ENCODE peak calls at places on chromosomes 7 and 10, in nine cellular contexts. One of them, this sample, is unnamed.

GRCh38 chr7:29341156-29341555 is 146.6 kb downstream of the CHN2 start:
- DNase-seq in astrocyte: no peak
- DNase-seq in AG09309: no peak
- DNase-seq in GM13977: no peak
- DNase-seq in hepatocyte: no peak
- DNase-seq in bronchial epithelial cell: peak; percentile 86
- DNase-seq in spleen: no peak
- DNase-seq in heart right ventricle: no peak
- DNase-seq in IMR-90: no peak
- DNase-seq in this sample: no peak

GRCh38 chr7:13894956-13895355 is 94.5 kb downstream of the ETV1 start:
- DNase-seq in astrocyte: no peak
- DNase-seq in AG09309: no peak
- DNase-seq in GM13977: no peak
- DNase-seq in hepatocyte: no peak
- DNase-seq in bronchial epithelial cell: no peak
- DNase-seq in spleen: no peak
- DNase-seq in heart right ventricle: no peak
- DNase-seq in IMR-90: no peak
- DNase-seq in this sample: no peak

GRCh38 chr7:75861636-75862035 is 17.2 kb upstream of the RHBDD2 start:
- DNase-seq in astrocyte: no peak
- DNase-seq in AG09309: no peak
- DNase-seq in GM13977: no peak
- DNase-seq in hepatocyte: no peak
- DNase-seq in bronchial epithelial cell: no peak
- DNase-seq in spleen: no peak
- DNase-seq in heart right ventricle: no peak
- DNase-seq in IMR-90: peak; percentile 77
- DNase-seq in this sample: no peak

GRCh38 chr10:33248638-33249037 is 85.8 kb downstream of the NRP1 start:
- DNase-seq in astrocyte: peak; percentile 96
- DNase-seq in AG09309: peak; percentile 66
- DNase-seq in GM13977: no peak
- DNase-seq in hepatocyte: no peak
- DNase-seq in bronchial epithelial cell: peak; percentile 96
- DNase-seq in spleen: no peak
- DNase-seq in heart right ventricle: no peak
- DNase-seq in IMR-90: peak; percentile 95
- DNase-seq in this sample: no peak

GRCh38 chr10:84590794-84591193 is 262.4 kb downstream of the CCSER2 start:
- DNase-seq in astrocyte: no peak
- DNase-seq in AG09309: no peak
- DNase-seq in GM13977: no peak
- DNase-seq in hepatocyte: no peak
- DNase-seq in bronchial epithelial cell: no peak
- DNase-seq in spleen: peak; percentile 35
- DNase-seq in heart right ventricle: peak; percentile 23
- DNase-seq in IMR-90: no peak
- DNase-seq in this sample: no peak

GRCh38 chr7:17298840-17299476 is 506 bp downstream of the AHR start:
- DNase-seq in astrocyte: no peak
- DNase-seq in AG09309: no peak
- DNase-seq in GM13977: peak; percentile 26
- DNase-seq in hepatocyte: peak; percentile 63
- DNase-seq in bronchial epithelial cell: no peak
- DNase-seq in spleen: peak; percentile 92
- DNase-seq in heart right ventricle: peak; percentile 58
- DNase-seq in IMR-90: peak; percentile 12
- DNase-seq in this sample: no peak

GRCh38 chr7:27166475-27167169 is 1.3 kb upstream of the HOXA9 start:
- DNase-seq in astrocyte: no peak
- DNase-seq in AG09309: no peak
- DNase-seq in GM13977: no peak
- DNase-seq in hepatocyte: no peak
- DNase-seq in bronchial epithelial cell: no peak
- DNase-seq in spleen: peak; percentile 74
- DNase-seq in heart right ventricle: no peak
- DNase-seq in IMR-90: no peak
- DNase-seq in this sample: no peak

GRCh38 chr10:88913157-88913556 is 33.1 kb downstream of the STAMBPL1 start:
- DNase-seq in astrocyte: no peak
- DNase-seq in AG09309: no peak
- DNase-seq in GM13977: no peak
- DNase-seq in hepatocyte: peak; percentile 13
- DNase-seq in bronchial epithelial cell: no peak
- DNase-seq in spleen: no peak
- DNase-seq in heart right ventricle: no peak
- DNase-seq in IMR-90: peak; percentile 37
- DNase-seq in this sample: no peak

GRCh38 chr10:81866753-81867152 is 8.2 kb upstream of the NRG3 start:
- DNase-seq in astrocyte: no peak
- DNase-seq in AG09309: no peak
- DNase-seq in GM13977: peak; percentile 36
- DNase-seq in hepatocyte: peak; percentile 18
- DNase-seq in bronchial epithelial cell: no peak
- DNase-seq in spleen: no peak
- DNase-seq in heart right ventricle: no peak
- DNase-seq in IMR-90: no peak
- DNase-seq in this sample: no peak

GRCh38 chr10:119003572-119004289 is 25.8 kb upstream of the NANOS1 start:
- DNase-seq in astrocyte: no peak
- DNase-seq in AG09309: no peak
- DNase-seq in GM13977: no peak
- DNase-seq in hepatocyte: no peak
- DNase-seq in bronchial epithelial cell: peak; percentile 30
- DNase-seq in spleen: no peak
- DNase-seq in heart right ventricle: no peak
- DNase-seq in IMR-90: no peak
- DNase-seq in this sample: no peak

GRCh38 chr7:150396426-150397375 is 17.6 kb downstream of the ZNF775 start:
- DNase-seq in astrocyte: no peak
- DNase-seq in AG09309: no peak
- DNase-seq in GM13977: no peak
- DNase-seq in hepatocyte: no peak
- DNase-seq in bronchial epithelial cell: no peak
- DNase-seq in spleen: no peak
- DNase-seq in heart right ventricle: no peak
- DNase-seq in IMR-90: no peak
- DNase-seq in this sample: no peak

GRCh38 chr10:132274581-132274980 is 33.2 kb downstream of the STK32C start:
- DNase-seq in astrocyte: no peak
- DNase-seq in AG09309: no peak
- DNase-seq in GM13977: no peak
- DNase-seq in hepatocyte: no peak
- DNase-seq in bronchial epithelial cell: no peak
- DNase-seq in spleen: no peak
- DNase-seq in heart right ventricle: no peak
- DNase-seq in IMR-90: no peak
- DNase-seq in this sample: no peak

GRCh38 chr10:115969591-115969990 is 303.4 kb downstream of the GFRA1 start:
- DNase-seq in astrocyte: no peak
- DNase-seq in AG09309: no peak
- DNase-seq in GM13977: no peak
- DNase-seq in hepatocyte: no peak
- DNase-seq in bronchial epithelial cell: no peak
- DNase-seq in spleen: no peak
- DNase-seq in heart right ventricle: no peak
- DNase-seq in IMR-90: no peak
- DNase-seq in this sample: no peak

GRCh38 chr7:142717453-142717852 is 31.8 kb upstream of the PRSS1 start:
- DNase-seq in astrocyte: no peak
- DNase-seq in AG09309: no peak
- DNase-seq in GM13977: no peak
- DNase-seq in hepatocyte: no peak
- DNase-seq in bronchial epithelial cell: no peak
- DNase-seq in spleen: peak; percentile 70
- DNase-seq in heart right ventricle: no peak
- DNase-seq in IMR-90: no peak
- DNase-seq in this sample: no peak

GRCh38 chr7:36838616-36839015 is 114.3 kb upstream of the AOAH start:
- DNase-seq in astrocyte: no peak
- DNase-seq in AG09309: no peak
- DNase-seq in GM13977: no peak
- DNase-seq in hepatocyte: no peak
- DNase-seq in bronchial epithelial cell: no peak
- DNase-seq in spleen: no peak
- DNase-seq in heart right ventricle: no peak
- DNase-seq in IMR-90: no peak
- DNase-seq in this sample: no peak

GRCh38 chr10:102064868-102065560 is at the start of gene HPS6:
- DNase-seq in astrocyte: peak; percentile 75
- DNase-seq in AG09309: peak; percentile 37
- DNase-seq in GM13977: peak; percentile 99
- DNase-seq in hepatocyte: peak; percentile 97
- DNase-seq in bronchial epithelial cell: peak; percentile 85
- DNase-seq in spleen: peak; percentile 99
- DNase-seq in heart right ventricle: peak; percentile 93
- DNase-seq in IMR-90: peak; percentile 84
- DNase-seq in this sample: peak; percentile 69
- TF ChIP-seq CTCF in astrocyte: no peak
- TF ChIP-seq CTCF in AG09309: no peak
- TF ChIP-seq CTCF in GM13977: peak; percentile 8
- TF ChIP-seq CTCF in hepatocyte: peak; percentile 19
- TF ChIP-seq CTCF in bronchial epithelial cell: no peak
- TF ChIP-seq CTCF in spleen: no peak
- TF ChIP-seq CTCF in heart right ventricle: peak; percentile 38
- TF ChIP-seq CTCF in IMR-90: peak; percentile 21
- TF ChIP-seq CTCF in this sample: peak; percentile 6

DNA sequence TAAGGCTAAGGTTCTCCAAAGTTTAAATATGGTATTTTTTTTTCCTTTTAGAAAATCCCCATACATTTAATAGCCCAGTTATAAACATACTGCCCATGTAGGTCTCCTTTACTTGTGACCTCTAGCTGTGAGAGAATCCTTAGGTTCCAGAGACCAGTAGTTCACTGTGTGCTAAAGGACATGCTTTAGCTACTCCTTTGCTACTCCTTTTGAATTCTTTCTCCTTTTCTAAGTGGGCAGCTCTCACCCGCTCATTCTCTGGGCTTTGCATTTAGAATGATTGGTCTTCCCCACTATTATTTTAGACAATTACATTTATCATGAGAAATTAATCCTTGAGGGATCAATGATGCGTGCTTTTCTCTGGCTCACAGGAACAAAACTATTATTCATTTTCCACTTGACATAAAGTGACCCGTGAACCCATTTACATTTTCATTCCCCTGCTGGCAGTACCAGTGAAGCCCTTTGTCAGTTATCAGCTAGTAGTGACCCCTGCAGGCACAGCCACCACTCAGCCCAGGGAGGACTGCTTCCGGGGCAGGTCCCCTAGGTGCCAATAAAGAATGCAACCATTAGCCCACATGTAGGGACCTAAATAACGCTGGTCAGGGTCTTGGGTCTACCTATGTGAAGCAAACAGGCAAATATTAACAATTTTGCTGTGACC is 844.3 kb downstream of the CNTNAP2 start:
- DNase-seq in astrocyte: no peak
- DNase-seq in AG09309: no peak
- DNase-seq in GM13977: no peak
- DNase-seq in hepatocyte: no peak
- DNase-seq in bronchial epithelial cell: no peak
- DNase-seq in spleen: no peak
- DNase-seq in heart right ventricle: no peak
- DNase-seq in IMR-90: no peak
- DNase-seq in this sample: no peak
- TF ChIP-seq CTCF in astrocyte: peak; percentile 3
- TF ChIP-seq CTCF in AG09309: no peak
- TF ChIP-seq CTCF in GM13977: no peak
- TF ChIP-seq CTCF in hepatocyte: no peak
- TF ChIP-seq CTCF in bronchial epithelial cell: no peak
- TF ChIP-seq CTCF in spleen: no peak
- TF ChIP-seq CTCF in heart right ventricle: peak; percentile 20
- TF ChIP-seq CTCF in IMR-90: no peak
- TF ChIP-seq CTCF in this sample: no peak

GRCh38 chr7:91959023-91959422 is 18.4 kb downstream of the AKAP9 start:
- DNase-seq in astrocyte: no peak
- DNase-seq in AG09309: no peak
- DNase-seq in GM13977: no peak
- DNase-seq in hepatocyte: no peak
- DNase-seq in bronchial epithelial cell: no peak
- DNase-seq in spleen: no peak
- DNase-seq in heart right ventricle: no peak
- DNase-seq in IMR-90: no peak
- DNase-seq in this sample: no peak

GRCh38 chr7:91949221-91950009 is 8.8 kb downstream of the AKAP9 start:
- DNase-seq in astrocyte: peak; percentile 52
- DNase-seq in AG09309: no peak
- DNase-seq in GM13977: peak; percentile 34
- DNase-seq in hepatocyte: no peak
- DNase-seq in bronchial epithelial cell: peak; percentile 20
- DNase-seq in spleen: no peak
- DNase-seq in heart right ventricle: no peak
- DNase-seq in IMR-90: peak; percentile 60
- DNase-seq in this sample: no peak

GRCh38 chr7:91957823-91958222 is 17.2 kb downstream of the AKAP9 start:
- DNase-seq in astrocyte: no peak
- DNase-seq in AG09309: no peak
- DNase-seq in GM13977: no peak
- DNase-seq in hepatocyte: no peak
- DNase-seq in bronchial epithelial cell: no peak
- DNase-seq in spleen: no peak
- DNase-seq in heart right ventricle: no peak
- DNase-seq in IMR-90: no peak
- DNase-seq in this sample: no peak

GRCh38 chr7:91957236-91957635 is 16.6 kb downstream of the AKAP9 start:
- DNase-seq in astrocyte: no peak
- DNase-seq in AG09309: no peak
- DNase-seq in GM13977: no peak
- DNase-seq in hepatocyte: no peak
- DNase-seq in bronchial epithelial cell: no peak
- DNase-seq in spleen: no peak
- DNase-seq in heart right ventricle: no peak
- DNase-seq in IMR-90: no peak
- DNase-seq in this sample: no peak

GRCh38 chr7:91953618-91954017 is 13.0 kb downstream of the AKAP9 start:
- DNase-seq in astrocyte: no peak
- DNase-seq in AG09309: no peak
- DNase-seq in GM13977: no peak
- DNase-seq in hepatocyte: no peak
- DNase-seq in bronchial epithelial cell: peak; percentile 17
- DNase-seq in spleen: no peak
- DNase-seq in heart right ventricle: no peak
- DNase-seq in IMR-90: peak; percentile 36
- DNase-seq in this sample: no peak
- TF ChIP-seq CTCF in astrocyte: peak; percentile 33
- TF ChIP-seq CTCF in AG09309: peak; percentile 21
- TF ChIP-seq CTCF in GM13977: peak; percentile 6
- TF ChIP-seq CTCF in hepatocyte: peak; percentile 27
- TF ChIP-seq CTCF in bronchial epithelial cell: no peak
- TF ChIP-seq CTCF in spleen: no peak
- TF ChIP-seq CTCF in heart right ventricle: no peak
- TF ChIP-seq CTCF in IMR-90: peak; percentile 35
- TF ChIP-seq CTCF in this sample: no peak

DNA sequence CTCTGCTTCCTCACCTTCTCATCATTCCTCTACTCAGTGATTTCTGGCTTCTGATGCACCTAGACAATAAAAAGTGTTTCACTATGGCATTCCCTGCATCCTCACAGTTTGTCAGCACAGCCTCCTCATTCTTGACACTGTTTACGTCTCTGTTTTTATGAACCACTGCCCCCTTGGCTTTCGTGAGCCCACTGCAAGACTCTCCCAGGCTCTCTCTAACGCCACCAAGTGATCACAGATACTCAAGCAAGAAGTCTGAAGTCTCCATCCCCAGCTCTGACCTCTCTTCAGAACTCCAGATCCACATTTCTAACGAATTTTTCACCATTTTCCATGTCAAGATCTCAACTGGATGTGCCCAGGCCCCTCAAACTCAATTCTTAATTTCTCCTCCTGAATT is 8.9 kb downstream of the SLC16A9 start:
- DNase-seq in astrocyte: no peak
- DNase-seq in AG09309: no peak
- DNase-seq in GM13977: no peak
- DNase-seq in hepatocyte: no peak
- DNase-seq in bronchial epithelial cell: no peak
- DNase-seq in spleen: no peak
- DNase-seq in heart right ventricle: no peak
- DNase-seq in IMR-90: no peak
- DNase-seq in this sample: no peak
- TF ChIP-seq CTCF in astrocyte: no peak
- TF ChIP-seq CTCF in AG09309: no peak
- TF ChIP-seq CTCF in GM13977: no peak
- TF ChIP-seq CTCF in hepatocyte: no peak
- TF ChIP-seq CTCF in bronchial epithelial cell: no peak
- TF ChIP-seq CTCF in spleen: no peak
- TF ChIP-seq CTCF in heart right ventricle: no peak
- TF ChIP-seq CTCF in IMR-90: no peak
- TF ChIP-seq CTCF in this sample: no peak